ENCODE peak calls at places on chromosome 4, in five cellular contexts. One of them, this sample, is unnamed.

GRCh38 chr4:80091688-80092087 is 18.7 kb upstream of the ANTXR2 start:
- DNase-seq in GM23338: no peak
- DNase-seq in hippocampal formation: no peak
- DNase-seq in MV-4-11: no peak
- DNase-seq in bronchial epithelial cell: no peak
- DNase-seq in this sample: no peak

GRCh38 chr4:39641451-39641850 is 2.8 kb upstream of the SMIM14 start:
- DNase-seq in bronchial epithelial cell: no peak
- DNase-seq in MV-4-11: no peak
- DNase-seq in GM23338: no peak
- DNase-seq in hippocampal formation: no peak
- DNase-seq in this sample: no peak

GRCh38 chr4:4780634-4781287 is 78.7 kb upstream of the MSX1 start:
- DNase-seq in MV-4-11: no peak
- DNase-seq in bronchial epithelial cell: peak
- DNase-seq in hippocampal formation: no peak
- DNase-seq in GM23338: no peak
- DNase-seq in this sample: no peak

GRCh38 chr4:82601242-82602015 is 39.6 kb upstream of the TMEM150C start:
- DNase-seq in bronchial epithelial cell: no peak
- DNase-seq in hippocampal formation: no peak
- DNase-seq in GM23338: no peak
- DNase-seq in MV-4-11: no peak
- DNase-seq in this sample: no peak

GRCh38 chr4:125390126-125390525 is 75.4 kb downstream of the FAT4 start:
- DNase-seq in GM23338: no peak
- DNase-seq in MV-4-11: no peak
- DNase-seq in hippocampal formation: no peak
- DNase-seq in bronchial epithelial cell: peak
- DNase-seq in this sample: no peak

GRCh38 chr4:163194593-163194992 is 27.9 kb upstream of the NAF1 start:
- DNase-seq in bronchial epithelial cell: no peak
- DNase-seq in hippocampal formation: no peak
- DNase-seq in MV-4-11: no peak
- DNase-seq in GM23338: no peak
- DNase-seq in this sample: no peak

GRCh38 chr4:27129871-27130277 is 269.2 kb downstream of the STIM2 start:
- DNase-seq in MV-4-11: no peak
- DNase-seq in GM23338: no peak
- DNase-seq in hippocampal formation: no peak
- DNase-seq in bronchial epithelial cell: no peak
- DNase-seq in this sample: no peak

GRCh38 chr4:181061787-181062186 is 1181.4 kb upstream of the TENM3 start:
- DNase-seq in MV-4-11: no peak
- DNase-seq in bronchial epithelial cell: no peak
- DNase-seq in GM23338: peak
- DNase-seq in hippocampal formation: no peak
- DNase-seq in this sample: no peak

GRCh38 chr4:14924945-14925344 is 77.3 kb upstream of the CPEB2 start:
- DNase-seq in hippocampal formation: no peak
- DNase-seq in GM23338: no peak
- DNase-seq in bronchial epithelial cell: peak
- DNase-seq in MV-4-11: no peak
- DNase-seq in this sample: no peak

GRCh38 chr4:53365121-53365485 is 758 bp downstream of the SCFD2 start:
- DNase-seq in MV-4-11: peak
- DNase-seq in hippocampal formation: no peak
- DNase-seq in GM23338: peak
- DNase-seq in bronchial epithelial cell: peak
- DNase-seq in this sample: no peak

GRCh38 chr4:25160714-25161598 is 707 bp upstream of the SEPSECS start:
- DNase-seq in MV-4-11: no peak
- DNase-seq in GM23338: no peak
- DNase-seq in hippocampal formation: no peak
- DNase-seq in bronchial epithelial cell: peak
- DNase-seq in this sample: no peak

GRCh38 chr4:173990126-173990878 is 293.2 kb downstream of the FBXO8 start:
- DNase-seq in MV-4-11: peak
- DNase-seq in bronchial epithelial cell: peak
- DNase-seq in hippocampal formation: no peak
- DNase-seq in GM23338: peak
- DNase-seq in this sample: no peak

GRCh38 chr4:18869166-18869565 is 847.6 kb upstream of the LCORL start:
- DNase-seq in MV-4-11: no peak
- DNase-seq in GM23338: no peak
- DNase-seq in hippocampal formation: no peak
- DNase-seq in bronchial epithelial cell: no peak
- DNase-seq in this sample: no peak

GRCh38 chr4:81786770-81787169 is 315.1 kb upstream of the RASGEF1B start:
- DNase-seq in MV-4-11: no peak
- DNase-seq in bronchial epithelial cell: no peak
- DNase-seq in GM23338: no peak
- DNase-seq in hippocampal formation: no peak
- DNase-seq in this sample: no peak

GRCh38 chr4:101355767-101356702 is 8.7 kb upstream of the PPP3CA start:
- DNase-seq in bronchial epithelial cell: peak
- DNase-seq in hippocampal formation: no peak
- DNase-seq in MV-4-11: peak
- DNase-seq in GM23338: no peak
- DNase-seq in this sample: no peak

GRCh38 chr4:181078236-181078635 is 1165.0 kb upstream of the TENM3 start:
- DNase-seq in hippocampal formation: no peak
- DNase-seq in bronchial epithelial cell: no peak
- DNase-seq in GM23338: no peak
- DNase-seq in MV-4-11: no peak
- DNase-seq in this sample: no peak

GRCh38 chr4:100295792-100296191 is 105.5 kb upstream of the DDIT4L start:
- DNase-seq in hippocampal formation: no peak
- DNase-seq in MV-4-11: no peak
- DNase-seq in GM23338: no peak
- DNase-seq in bronchial epithelial cell: peak
- DNase-seq in this sample: no peak

GRCh38 chr4:48127231-48127881 is 6.7 kb downstream of the TXK start:
- DNase-seq in bronchial epithelial cell: no peak
- DNase-seq in GM23338: peak
- DNase-seq in MV-4-11: no peak
- DNase-seq in hippocampal formation: no peak
- DNase-seq in this sample: no peak

GRCh38 chr4:88659061-88659889 is 38.4 kb downstream of the NAP1L5 start:
- DNase-seq in GM23338: peak
- DNase-seq in MV-4-11: peak
- DNase-seq in hippocampal formation: peak
- DNase-seq in bronchial epithelial cell: peak
- DNase-seq in this sample: peak

GRCh38 chr4:337143-337931 is at the start of gene ZNF141:
- DNase-seq in hippocampal formation: peak
- DNase-seq in GM23338: peak
- DNase-seq in bronchial epithelial cell: peak
- DNase-seq in MV-4-11: peak
- DNase-seq in this sample: peak

GRCh38 chr4:119211856-119212250 is 660 bp upstream of the USP53 start:
- DNase-seq in bronchial epithelial cell: no peak
- DNase-seq in GM23338: no peak
- DNase-seq in hippocampal formation: no peak
- DNase-seq in MV-4-11: no peak
- DNase-seq in this sample: no peak

GRCh38 chr4:88807499-88807898 is 109.9 kb upstream of the NAP1L5 start:
- DNase-seq in GM23338: no peak
- DNase-seq in MV-4-11: no peak
- DNase-seq in bronchial epithelial cell: peak
- DNase-seq in hippocampal formation: no peak
- DNase-seq in this sample: no peak

GRCh38 chr4:144757969-144758368 is 112.0 kb downstream of the HHIP start:
- DNase-seq in MV-4-11: no peak
- DNase-seq in bronchial epithelial cell: peak
- DNase-seq in hippocampal formation: no peak
- DNase-seq in GM23338: no peak
- DNase-seq in this sample: no peak

GRCh38 chr4:168931215-168931650 is 78.8 kb downstream of the CBR4 start:
- DNase-seq in bronchial epithelial cell: no peak
- DNase-seq in hippocampal formation: no peak
- DNase-seq in GM23338: no peak
- DNase-seq in MV-4-11: no peak
- DNase-seq in this sample: no peak

GRCh38 chr4:84887824-84888223 is 78.7 kb downstream of the WDFY3 start:
- DNase-seq in MV-4-11: no peak
- DNase-seq in bronchial epithelial cell: peak
- DNase-seq in hippocampal formation: no peak
- DNase-seq in GM23338: no peak
- DNase-seq in this sample: no peak

GRCh38 chr4:127103723-127104122 is 529.0 kb upstream of the INTU start:
- DNase-seq in bronchial epithelial cell: no peak
- DNase-seq in hippocampal formation: no peak
- DNase-seq in GM23338: no peak
- DNase-seq in MV-4-11: no peak
- DNase-seq in this sample: no peak

GRCh38 chr4:177281544-177281943 is 28.1 kb upstream of the NEIL3 start:
- DNase-seq in hippocampal formation: no peak
- DNase-seq in MV-4-11: peak
- DNase-seq in GM23338: no peak
- DNase-seq in bronchial epithelial cell: no peak
- DNase-seq in this sample: no peak

GRCh38 chr4:66691101-66691500 is 854.2 kb downstream of the CENPC start:
- DNase-seq in bronchial epithelial cell: no peak
- DNase-seq in GM23338: peak
- DNase-seq in hippocampal formation: no peak
- DNase-seq in MV-4-11: no peak
- DNase-seq in this sample: no peak

This sample was measured in NCI-H1048.